ENCODE peak calls at places on chromosomes 12 and 14, in four cellular contexts. G is K562, T is HepG2, O is SK-N-SH. N is an unnamed sample.

GRCh38 chr12:52007158-52007921 is 594 bp downstream of the TAMALIN start:
- DNase-seq in G (no peak), T (no peak), O (no peak), N (no peak)

GRCh38 chr14:34180428-34180827 is 229.6 kb upstream of the EGLN3 start:
- DNase-seq in G (no peak), O (no peak), T (peak; percentile 31), N (no peak)

GRCh38 chr12:132622437-132623071 is 4.0 kb downstream of the P2RX2 start:
- DNase-seq in G (no peak), T (no peak), O (no peak), N (no peak)

GRCh38 chr12:5912437-5913334 is 32.4 kb downstream of the ANO2 start:
- DNase-seq in T (no peak), G (peak; percentile 26), O (no peak), N (no peak)

GRCh38 chr12:65123435-65124063 is 2.4 kb upstream of the WIF1 start:
- DNase-seq in O (peak; percentile 15), G (no peak), T (peak; percentile 15), N (no peak)

GRCh38 chr14:100773331-100774163 is 46.9 kb downstream of the DLK1 start:
- DNase-seq in G (no peak), O (no peak), T (no peak), N (no peak)

GRCh38 chr14:39015360-39015961 is 87.6 kb downstream of the SEC23A start:
- DNase-seq in G (peak; percentile 39), T (peak; percentile 84), O (peak; percentile 34), N (peak; percentile 28)

GRCh38 chr12:53676715-53677611 is 1.1 kb upstream of the ATP5MC2 start:
- DNase-seq in T (no peak), O (no peak), G (no peak), N (no peak)

GRCh38 chr12:31035226-31035625 is 38.4 kb upstream of the DDX11 start:
- DNase-seq in T (no peak), O (no peak), G (no peak), N (no peak)

GRCh38 chr12:4899361-4899760 is 10.3 kb upstream of the KCNA1 start:
- DNase-seq in T (no peak), G (no peak), O (no peak), N (no peak)

GRCh38 chr12:103799504-103800251 is 41.4 kb downstream of the NT5DC3 start:
- DNase-seq in O (no peak), T (peak; percentile 43), G (no peak), N (no peak)

GRCh38 chr12:131604146-131604844 is 106.6 kb upstream of the SFSWAP start:
- DNase-seq in O (no peak), T (no peak), G (no peak), N (no peak)

GRCh38 chr12:49818241-49818640 is 10.0 kb downstream of the NCKAP5L start:
- DNase-seq in O (no peak), G (no peak), T (no peak), N (no peak)

GRCh38 chr14:73754911-73755360 is 40.8 kb upstream of the PNMA1 start:
- DNase-seq in T (no peak), G (no peak), O (peak; percentile 37), N (no peak)

GRCh38 chr12:49126852-49127763 is 4.1 kb downstream of the TUBA1B start:
- DNase-seq in O (no peak), G (no peak), T (no peak), N (no peak)

GRCh38 chr14:75198291-75198933 is 22.0 kb upstream of the TMED10 start:
- DNase-seq in G (no peak), T (peak; percentile 16), O (peak; percentile 42), N (no peak)

GRCh38 chr12:96248532-96248931 is 54.4 kb downstream of the ELK3 start:
- DNase-seq in G (no peak), T (no peak), O (no peak), N (no peak)

GRCh38 chr14:89451229-89451628 is 34.2 kb upstream of the FOXN3 start:
- DNase-seq in O (no peak), G (no peak), T (no peak), N (no peak)

GRCh38 chr12:21353487-21353886 is 18.8 kb upstream of the SLCO1A2 start:
- DNase-seq in T (no peak), O (no peak), G (no peak), N (no peak)

GRCh38 chr14:24595046-24595808 is 14.3 kb downstream of the GZMH start:
- DNase-seq in G (no peak), T (no peak), O (no peak), N (no peak)

GRCh38 chr12:106342397-106343212 is 14.9 kb upstream of the POLR3B start:
- DNase-seq in T (peak; percentile 39), O (no peak), G (no peak), N (no peak)

GRCh38 chr14:90612801-90613200 is 203.4 kb downstream of the TTC7B start:
- DNase-seq in T (no peak), O (no peak), G (no peak), N (no peak)

GRCh38 chr12:52434760-52435530 is 774 bp upstream of the KRT75 start:
- DNase-seq in G (no peak), O (no peak), T (no peak), N (no peak)

GRCh38 chr12:120225852-120226640 is 25.1 kb upstream of the RPLP0 start:
- DNase-seq in T (no peak), G (peak; percentile 53), O (no peak), N (no peak)

GRCh38 chr14:67358914-67359313 is 690 bp downstream of the ATP6V1D start:
- DNase-seq in T (no peak), G (no peak), O (no peak), N (no peak)

GRCh38 chr12:28296287-28296686 is 106.0 kb downstream of the CCDC91 start:
- DNase-seq in G (no peak), O (no peak), T (no peak), N (no peak)

GRCh38 chr14:92789457-92790089 is 4.5 kb upstream of the GOLGA5 start:
- DNase-seq in T (no peak), G (peak; percentile 8), O (no peak), N (no peak)

GRCh38 chr14:54627325-54627717 is 60.4 kb downstream of the SAMD4A start:
- DNase-seq in O (no peak), T (no peak), G (no peak), N (no peak)

DNA sequence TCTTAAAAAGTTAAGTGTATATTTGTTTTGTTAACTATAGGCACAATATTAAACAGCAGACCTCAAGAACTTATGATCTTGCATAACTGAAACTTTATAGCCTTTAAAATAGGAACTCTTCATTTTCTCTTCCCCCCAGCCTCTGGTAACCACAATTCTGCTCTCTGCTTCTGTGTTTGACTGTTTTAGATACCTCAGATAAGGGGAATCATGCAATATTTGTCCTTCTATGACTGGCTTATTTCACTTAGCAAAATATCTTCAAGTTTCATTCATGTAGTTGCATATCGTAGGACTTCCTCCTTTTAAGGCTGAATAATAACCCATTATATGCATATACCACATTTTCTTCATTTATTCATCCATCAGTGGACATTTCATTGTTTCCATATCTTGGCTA is 131.3 kb downstream of the PTPRO start:
- DNase-seq in T (no peak), O (no peak), G (no peak), N (no peak)
- TF ChIP-seq ELF1 in T (no peak), O (no peak), G (no peak), N (no peak)

DNA sequence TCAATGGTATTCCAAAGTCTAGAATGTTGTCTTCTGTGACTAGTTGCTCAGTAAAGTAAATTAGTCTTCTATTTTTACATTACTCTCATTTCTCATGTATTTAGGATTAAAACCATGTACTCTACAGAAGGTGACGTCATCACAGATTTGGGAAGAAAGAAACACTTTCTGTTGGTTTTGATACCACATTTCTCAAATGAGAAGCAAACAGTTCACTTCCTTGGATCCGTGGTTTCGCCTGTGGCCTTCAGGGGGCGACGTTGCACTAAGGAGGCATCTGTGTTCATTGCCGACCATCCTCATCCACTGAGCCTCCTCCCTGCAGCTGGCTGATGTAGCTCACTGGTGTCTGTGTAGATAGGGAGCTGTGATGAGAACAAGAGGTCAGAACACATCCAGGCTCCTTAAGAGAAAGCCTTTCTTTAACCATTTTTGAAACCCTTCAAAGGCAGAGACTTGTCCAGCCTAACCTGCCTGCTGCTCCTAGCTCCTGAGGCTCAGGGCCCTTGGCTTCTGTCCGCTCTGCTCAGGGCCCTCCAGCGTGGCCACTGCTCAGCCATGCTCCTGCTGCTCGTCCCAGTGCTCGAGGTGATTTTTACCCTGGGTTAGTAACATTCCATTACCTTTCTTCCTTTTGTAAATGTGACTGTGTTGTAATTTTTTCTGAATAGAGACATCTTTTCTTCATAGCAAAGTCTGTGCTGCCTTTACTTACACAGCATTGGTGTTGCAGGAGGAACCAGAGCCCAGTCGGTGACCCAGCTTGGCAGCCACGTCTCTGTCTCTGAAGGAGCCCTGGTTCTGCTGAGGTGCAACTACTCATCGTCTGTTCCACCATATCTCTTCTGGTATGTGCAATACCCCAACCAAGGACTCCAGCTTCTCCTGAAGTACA is 220.6 kb upstream of the OR4E1 start:
- DNase-seq in T (no peak), O (no peak), G (no peak), N (no peak)
- TF ChIP-seq CTCF in T (peak; percentile 60), O (peak; percentile 33), G (peak; percentile 33), N (no peak)

GRCh38 chr12:130026608-130027176 is 122.9 kb upstream of the TMEM132D start:
- DNase-seq in O (peak; percentile 67), G (peak; percentile 41), T (peak; percentile 21), N (no peak)

GRCh38 chr12:130029151-130029550 is 125.3 kb upstream of the TMEM132D start:
- DNase-seq in G (no peak), O (no peak), T (no peak), N (no peak)

GRCh38 chr12:130031041-130031440 is 127.2 kb upstream of the TMEM132D start:
- DNase-seq in G (no peak), T (no peak), O (no peak), N (no peak)

GRCh38 chr12:130027798-130028197 is 124.0 kb upstream of the TMEM132D start:
- DNase-seq in O (no peak), G (no peak), T (no peak), N (no peak)

DNA sequence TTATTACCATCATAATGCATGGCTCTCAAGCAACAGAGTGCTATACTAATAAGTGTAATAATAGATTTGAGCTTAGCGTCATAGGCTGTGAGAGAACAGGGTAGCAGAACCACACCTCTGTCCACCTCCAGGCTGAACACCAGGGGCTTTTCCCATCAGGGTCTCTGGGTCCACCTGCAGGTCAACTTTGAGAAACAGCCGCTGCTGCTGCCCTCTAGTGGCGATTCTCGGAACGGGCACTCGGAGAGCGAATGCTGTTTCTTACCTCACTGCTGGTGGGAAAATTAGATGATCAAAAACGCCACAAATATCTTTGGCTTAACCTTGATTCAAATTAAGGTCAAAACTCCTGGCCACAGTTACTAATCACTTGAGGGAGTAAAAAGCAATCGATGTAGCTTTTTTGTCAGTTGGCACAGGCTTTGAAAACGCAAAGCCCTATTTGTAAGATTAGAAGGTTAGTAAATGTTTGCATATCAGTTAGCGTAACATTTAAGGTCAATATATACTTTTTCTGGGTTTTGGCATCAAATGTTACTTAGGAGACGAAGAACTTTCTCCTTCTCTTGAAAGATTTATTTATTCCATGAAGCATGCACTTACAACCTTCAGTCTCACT is 127.9 kb upstream of the TMEM132D start:
- DNase-seq in G (peak; percentile 87), T (peak; percentile 60), O (peak; percentile 82), N (no peak)
- TF ChIP-seq ELF1 in G (no peak), T (no peak), O (no peak), N (no peak)

GRCh38 chr14:104895207-104895785 is 29.4 kb upstream of the PLD4 start:
- DNase-seq in O (no peak), T (no peak), G (no peak), N (no peak)
- TF ChIP-seq CTCF in O (peak; percentile 20), T (no peak), G (no peak), N (no peak)

GRCh38 chr12:79058342-79058741 is 193.8 kb downstream of the SYT1 start:
- DNase-seq in O (no peak), T (peak; percentile 13), G (no peak), N (peak; percentile 77)
- TF ChIP-seq ELF1 in O (peak; percentile 84), T (no peak), G (no peak), N (peak; percentile 41)